ENCODE peak calls at places on chromosome 18, in five cellular contexts. D, E, Q, Z and F are unnamed samples.

GRCh38 chr18:49967914-49968313 is 154.6 kb upstream of the ACAA2 start:
- DNase-seq in Z (no peak), E (no peak), D (no peak), Q (no peak), F (no peak)

GRCh38 chr18:28404721-28405120 is 227.8 kb upstream of the CDH2 start:
- DNase-seq in E (no peak), Z (no peak), D (no peak), Q (no peak), F (no peak)

GRCh38 chr18:68150976-68151375 is 563.9 kb downstream of the TMX3 start:
- DNase-seq in Q (no peak), E (no peak), Z (no peak), D (peak; percentile 65), F (peak; percentile 52)

GRCh38 chr18:48826271-48826670 is 124.5 kb downstream of the SMAD7 start:
- DNase-seq in E (no peak), D (no peak), Q (no peak), Z (no peak), F (no peak)

GRCh38 chr18:65751145-65752085 is 603 bp downstream of the CDH7 start:
- DNase-seq in E (no peak), Q (no peak), D (no peak), Z (no peak), F (no peak)

GRCh38 chr18:5543036-5543671 is 643 bp downstream of the EPB41L3 start:
- DNase-seq in D (no peak), Q (no peak), Z (no peak), E (no peak), F (no peak)

GRCh38 chr18:48153641-48154481 is 223.4 kb upstream of the SMAD2 start:
- DNase-seq in E (peak; percentile 21), Q (no peak), D (peak; percentile 47), Z (no peak), F (peak; percentile 18)

GRCh38 chr18:80143876-80144275 is 34.8 kb downstream of the ADNP2 start:
- DNase-seq in Z (no peak), D (no peak), E (no peak), Q (no peak), F (no peak)

GRCh38 chr18:75204978-75205759 is 3.8 kb downstream of the PTGR3 start:
- DNase-seq in Z (no peak), D (no peak), E (no peak), Q (no peak), F (no peak)

GRCh38 chr18:69865656-69866241 is 81.9 kb downstream of the CD226 start:
- DNase-seq in Q (no peak), D (no peak), E (no peak), Z (no peak), F (no peak)

GRCh38 chr18:34809697-34810096 is 99.6 kb downstream of the DTNA start:
- DNase-seq in Q (no peak), Z (no peak), D (peak; percentile 45), E (no peak), F (peak; percentile 69)

GRCh38 chr18:62558015-62558663 is 35.3 kb downstream of the ZCCHC2 start:
- DNase-seq in D (no peak), Q (no peak), Z (no peak), E (no peak), F (no peak)

GRCh38 chr18:3619222-3619621 is 169.2 kb downstream of the TGIF1 start:
- DNase-seq in Z (no peak), Q (no peak), E (no peak), D (no peak), F (no peak)

GRCh38 chr18:47418746-47419145 is 167.3 kb upstream of the SKOR2 start:
- DNase-seq in D (no peak), Z (no peak), E (no peak), Q (no peak), F (no peak)

GRCh38 chr18:65124633-65125032 is 626.2 kb upstream of the CDH7 start:
- DNase-seq in E (no peak), Q (no peak), Z (no peak), D (no peak), F (no peak)

GRCh38 chr18:35983818-35984217 is 11.3 kb downstream of the RMP24 start:
- DNase-seq in D (peak; percentile 48), Q (peak; percentile 51), E (no peak), Z (no peak), F (peak; percentile 41)

GRCh38 chr18:12744103-12744502 is 41.3 kb downstream of the PSMG2 start:
- DNase-seq in E (peak; percentile 31), Z (no peak), D (peak; percentile 85), Q (peak; percentile 47), F (peak; percentile 78)

GRCh38 chr18:21115519-21116411 is 4.2 kb upstream of the ROCK1 start:
- DNase-seq in Q (no peak), D (no peak), Z (no peak), E (no peak), F (no peak)

GRCh38 chr18:35969676-35970075 is 2.8 kb upstream of the RMP24 start:
- DNase-seq in Q (no peak), Z (no peak), E (no peak), D (no peak), F (peak; percentile 47)

GRCh38 chr18:77749189-77749588 is 499.5 kb downstream of the GALR1 start:
- DNase-seq in Q (no peak), D (no peak), Z (no peak), E (no peak), F (no peak)

GRCh38 chr18:3652380-3653262 is 202.6 kb downstream of the TGIF1 start:
- DNase-seq in Z (no peak), E (peak; percentile 79), Q (peak; percentile 92), D (peak; percentile 100), F (peak; percentile 100)

GRCh38 chr18:64103979-64104378 is 44.9 kb downstream of the LINC00305 start:
- DNase-seq in D (no peak), Z (no peak), E (no peak), Q (no peak), F (no peak)
- TF ChIP-seq CTCF in D (no peak), Z (no peak), E (no peak), Q (no peak), F (peak; percentile 10)

DNA sequence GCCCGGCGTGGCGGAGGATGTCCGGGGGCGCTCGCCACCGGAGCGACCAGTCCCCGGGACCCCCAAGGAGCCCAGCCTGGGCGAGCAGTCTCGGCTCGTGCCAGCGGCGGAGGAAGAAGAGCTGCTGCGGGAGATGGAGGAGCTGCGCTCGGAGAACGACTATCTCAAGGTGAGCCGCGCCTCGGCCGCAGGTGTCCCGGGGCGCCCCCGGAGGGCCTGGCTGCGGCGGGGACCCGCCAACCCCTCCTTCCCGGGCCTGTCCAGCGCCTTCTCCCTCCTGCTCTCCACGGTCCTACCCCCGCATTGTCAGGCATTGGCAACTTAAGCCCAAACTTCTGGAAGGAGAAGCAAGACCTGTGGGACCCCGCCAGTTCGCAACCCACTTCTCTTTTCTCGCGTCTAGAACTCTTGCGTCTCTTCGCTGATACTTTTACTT is 1.2 kb downstream of the MTCL1 start:
- DNase-seq in Z (no peak), E (no peak), Q (no peak), D (no peak), F (no peak)
- H3K4me3 ChIP-seq in Z (no peak overlapping the region), E (peak overlapping the region; percentile 62), Q (peak overlapping the region; percentile 82), D (peak overlapping the region; percentile 63), F (peak overlapping the region; percentile 65)

DNA sequence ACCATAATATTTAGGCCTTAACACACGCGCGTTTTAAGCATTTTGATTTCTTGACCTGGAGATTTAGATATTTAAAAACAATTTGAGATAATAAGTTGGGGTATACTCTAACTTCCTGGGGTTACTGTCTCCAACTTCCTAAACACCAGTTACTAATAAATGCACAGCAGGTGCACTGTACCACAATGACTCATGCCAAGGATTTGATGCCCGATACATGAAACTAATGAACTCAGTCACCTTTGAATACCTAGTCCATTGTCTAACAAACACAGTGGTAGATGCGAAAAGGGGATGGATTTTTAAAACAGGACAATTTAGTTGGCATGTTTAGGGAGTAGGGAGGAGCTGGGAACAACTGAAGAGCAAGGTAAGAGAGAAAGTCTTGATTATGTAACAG is 21.2 kb downstream of the CABYR start:
- DNase-seq in E (no peak), D (peak; percentile 51), Q (no peak), Z (no peak), F (no peak)
- TF ChIP-seq CTCF in E (no peak), D (no peak), Q (no peak), Z (no peak), F (no peak)

GRCh38 chr18:56373601-56374000 is 264.8 kb downstream of the TXNL1 start:
- DNase-seq in Q (no peak), E (no peak), Z (no peak), D (peak; percentile 54), F (peak; percentile 36)
- H3K4me3 ChIP-seq in Q (no peak overlapping the region), E (no peak overlapping the region), Z (no peak overlapping the region), D (no peak overlapping the region), F (no peak overlapping the region)

GRCh38 chr18:14075196-14075595 is 57.0 kb downstream of the ZNF519 start:
- DNase-seq in Z (no peak), E (no peak), Q (no peak), D (no peak), F (no peak)

GRCh38 chr18:14074187-14074586 is 58.0 kb downstream of the ZNF519 start:
- DNase-seq in Z (no peak), E (no peak), Q (no peak), D (no peak), F (no peak)
- TF ChIP-seq CTCF in Z (no peak), E (peak; percentile 15), Q (no peak), D (no peak), F (peak; percentile 15)

GRCh38 chr18:45276878-45277277 is 338.4 kb upstream of the SLC14A2 start:
- DNase-seq in Z (no peak), D (no peak), Q (no peak), E (no peak), F (no peak)
- H3K4me3 ChIP-seq in Z (no peak overlapping the region), D (no peak overlapping the region), Q (no peak overlapping the region), E (no peak overlapping the region), F (no peak overlapping the region)